ENCODE peak calls at places on chromosome 19, in six cellular contexts. U, F, V, M, J and R are unnamed samples.

GRCh38 chr19:37977391-37977790 is 70.4 kb downstream of the SIPA1L3 start:
- DNase-seq in U (no peak), F (no peak), V (no peak), M (no peak), J (no peak), R (no peak)

GRCh38 chr19:40707615-40708014 is 9.1 kb downstream of the COQ8B start:
- DNase-seq in U (no peak), F (no peak), V (no peak), M (no peak), J (no peak), R (no peak)

GRCh38 chr19:6580313-6580712 is 10.6 kb downstream of the CD70 start:
- DNase-seq in U (no peak), F (no peak), V (no peak), M (no peak), J (no peak), R (no peak)

GRCh38 chr19:11044436-11044835 is 44.8 kb upstream of the LDLR start:
- DNase-seq in U (no peak), F (no peak), V (no peak), M (no peak), J (no peak), R (no peak)

GRCh38 chr19:17806945-17807344 is 12.0 kb downstream of the B3GNT3 start:
- DNase-seq in U (no peak), F (no peak), V (no peak), M (no peak), J (no peak), R (no peak)

GRCh38 chr19:42469311-42470239 is 26.8 kb upstream of the CXCL17 start:
- DNase-seq in U (no peak), F (no peak), V (no peak), M (no peak), J (no peak), R (no peak)

GRCh38 chr19:38831142-38831605 is 420 bp downstream of the ECH1 start:
- DNase-seq in U (peak; percentile 88), F (peak; percentile 56), V (no peak), M (peak; percentile 60), J (no peak), R (peak; percentile 33)

GRCh38 chr19:17757125-17757524 is 5.8 kb downstream of the FCHO1 start:
- DNase-seq in U (peak; percentile 91), F (peak; percentile 29), V (no peak), M (no peak), J (no peak), R (no peak)

GRCh38 chr19:34960940-34961679 is 2.9 kb downstream of the ZNF792 start:
- DNase-seq in U (no peak), F (no peak), V (no peak), M (no peak), J (no peak), R (no peak)

GRCh38 chr19:992670-993055 is 7.6 kb upstream of the GRIN3B start:
- DNase-seq in U (no peak), F (no peak), V (no peak), M (no peak), J (no peak), R (no peak)

GRCh38 chr19:993831-994393 is 6.3 kb upstream of the GRIN3B start:
- DNase-seq in U (no peak), F (no peak), V (no peak), M (no peak), J (no peak), R (no peak)

GRCh38 chr19:994516-994915 is 5.7 kb upstream of the GRIN3B start:
- DNase-seq in U (no peak), F (no peak), V (no peak), M (no peak), J (no peak), R (no peak)

GRCh38 chr19:991932-992669 is 8.0 kb downstream of the WDR18 start:
- DNase-seq in U (no peak), F (no peak), V (no peak), M (no peak), J (no peak), R (no peak)

DNA sequence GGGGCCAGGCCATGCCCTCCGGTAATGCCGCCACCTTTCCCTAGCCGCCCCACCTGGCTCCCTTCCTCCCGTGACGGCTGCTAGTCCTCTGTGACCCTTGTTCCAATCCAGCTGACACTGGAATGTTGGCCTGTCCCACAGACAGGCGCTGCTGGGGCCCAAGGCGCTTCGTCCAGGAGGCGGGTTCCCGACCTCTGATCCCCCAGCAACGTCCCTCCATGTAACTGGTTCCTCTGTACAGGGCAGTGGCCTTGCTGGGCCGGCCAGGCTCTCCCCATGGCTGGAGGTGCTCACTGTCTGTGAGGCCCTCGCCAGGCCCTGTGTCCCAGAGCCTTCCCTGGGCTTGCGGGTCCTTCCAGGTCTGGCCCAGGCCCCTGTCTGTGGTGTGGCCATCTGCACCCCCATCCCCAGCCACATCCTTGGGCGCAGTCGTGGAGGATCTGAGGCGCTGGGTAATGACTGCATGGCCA is 6.8 kb upstream of the GRIN3B start:
- DNase-seq in U (no peak), F (no peak), V (no peak), M (no peak), J (no peak), R (no peak)
- TF ChIP-seq CTCF in U (no peak), F (no peak), V (no peak), M (no peak), J (no peak), R (no peak)

GRCh38 chr19:19217110-19217509 is 5.4 kb downstream of the NCAN start:
- DNase-seq in U (no peak), F (no peak), V (no peak), M (no peak), J (no peak), R (no peak)
- TF ChIP-seq CTCF in U (no peak), F (no peak), V (peak; percentile 20), M (no peak), J (no peak), R (no peak)

DNA sequence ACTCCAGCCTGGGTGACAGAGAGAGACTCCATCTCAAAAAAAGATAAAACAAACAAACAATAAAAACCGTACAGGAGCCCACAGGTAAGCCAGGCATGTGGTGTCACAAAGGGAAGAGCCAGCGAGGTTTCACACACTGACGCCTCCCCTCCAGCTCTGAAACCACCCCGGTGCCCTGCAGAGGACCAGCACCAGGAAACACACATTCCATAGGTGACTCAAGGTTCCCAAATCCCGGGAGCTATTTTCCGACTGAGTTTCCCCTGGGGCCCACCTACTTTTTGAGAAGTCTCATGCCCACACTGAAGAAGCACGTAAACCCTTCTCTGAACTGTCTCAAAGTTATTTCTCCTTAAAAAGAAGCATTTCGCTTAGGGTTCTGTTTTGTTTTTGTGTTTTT is 40.3 kb downstream of the RHPN2 start:
- DNase-seq in U (no peak), F (no peak), V (no peak), M (no peak), J (no peak), R (no peak)
- TF ChIP-seq CTCF in U (no peak), F (no peak), V (no peak), M (no peak), J (no peak), R (no peak)

GRCh38 chr19:13103585-13103923 is 896 bp upstream of the LYL1 start:
- DNase-seq in U (no peak), F (no peak), V (peak; percentile 54), M (no peak), J (no peak), R (no peak)

GRCh38 chr19:13103961-13104847 is 1.5 kb upstream of the LYL1 start:
- DNase-seq in U (peak; percentile 45), F (no peak), V (peak; percentile 97), M (peak; percentile 28), J (no peak), R (peak; percentile 77)

GRCh38 chr19:13102666-13103584 is at the start of gene LYL1:
- DNase-seq in U (peak; percentile 86), F (no peak), V (peak; percentile 95), M (peak; percentile 89), J (peak; percentile 46), R (peak; percentile 66)

GRCh38 chr19:13102416-13102665 is 317 bp downstream of the LYL1 start:
- DNase-seq in U (no peak), F (no peak), V (no peak), M (no peak), J (no peak), R (no peak)

GRCh38 chr19:13104848-13105646 is 2.4 kb upstream of the LYL1 start:
- DNase-seq in U (no peak), F (no peak), V (peak; percentile 55), M (no peak), J (no peak), R (no peak)
- TF ChIP-seq CTCF in U (no peak), F (no peak), V (peak; percentile 67), M (no peak), J (no peak), R (no peak)